ENCODE peak calls at places on chromosomes 16 and 17, in five cellular contexts. O, X, D, U and M are unnamed samples.

GRCh38 chr17:33023790-33024189 is 32.1 kb downstream of the SPACA3 start:
- DNase-seq in D (no peak), O (no peak), X (no peak), U (no peak), M (no peak)

GRCh38 chr17:32783602-32784001 is 93.3 kb downstream of the MYO1D start:
- DNase-seq in O (peak), X (peak), U (no peak), D (peak), M (peak)

GRCh38 chr16:85688586-85689284 is at the start of gene GINS2:
- DNase-seq in X (peak), O (peak), U (peak), D (peak), M (peak)

GRCh38 chr17:48432820-48433775 is 3.1 kb upstream of the SKAP1 start:
- DNase-seq in O (no peak), U (no peak), X (no peak), D (no peak), M (no peak)

GRCh38 chr17:60628252-60628889 is 28.4 kb downstream of the PPM1D start:
- DNase-seq in O (no peak), D (no peak), U (no peak), X (no peak), M (no peak)

GRCh38 chr16:86609115-86609514 is 30.8 kb downstream of the FOXL1 start:
- DNase-seq in X (peak), U (no peak), O (no peak), D (peak), M (no peak)

GRCh38 chr17:64202683-64203430 is 60.2 kb downstream of the TEX2 start:
- DNase-seq in X (peak), D (no peak), O (peak), U (no peak), M (no peak)

GRCh38 chr17:21124096-21124495 is 2.7 kb upstream of the DHRS7B start:
- DNase-seq in O (no peak), D (no peak), X (no peak), U (no peak), M (no peak)

GRCh38 chr16:88848557-88848956 is 8.2 kb downstream of the GALNS start:
- DNase-seq in X (no peak), O (no peak), D (no peak), U (no peak), M (no peak)

GRCh38 chr17:38395090-38395489 is 33.2 kb upstream of the ARHGAP23 start:
- DNase-seq in D (no peak), X (no peak), U (no peak), O (no peak), M (no peak)

GRCh38 chr17:57406131-57406980 is 150.0 kb downstream of the MSI2 start:
- DNase-seq in O (no peak), U (no peak), X (no peak), D (no peak), M (no peak)

GRCh38 chr17:77392376-77393273 is 251.9 kb downstream of the SEC14L1 start:
- DNase-seq in O (no peak), X (no peak), U (no peak), D (no peak), M (no peak)

GRCh38 chr17:38322156-38322779 is 21.5 kb downstream of the GPR179 start:
- DNase-seq in D (no peak), X (peak), U (peak), O (peak), M (peak)

GRCh38 chr17:29980261-29980660 is 38.8 kb downstream of the EFCAB5 start:
- DNase-seq in X (no peak), U (no peak), D (no peak), O (no peak), M (no peak)

GRCh38 chr16:87043273-87044030 is 273.7 kb downstream of the C16orf95 start:
- DNase-seq in U (no peak), D (no peak), O (no peak), X (no peak), M (no peak)

GRCh38 chr16:84156342-84156784 is 11.3 kb downstream of the DNAAF1 start:
- DNase-seq in D (no peak), U (no peak), X (peak), O (no peak), M (no peak)

GRCh38 chr17:50865060-50865867 is 890 bp downstream of the TOB1 start:
- DNase-seq in U (no peak), O (peak), X (peak), D (no peak), M (no peak)

GRCh38 chr17:10271004-10271620 is 72.7 kb upstream of the GAS7 start:
- DNase-seq in O (no peak), U (no peak), D (no peak), X (no peak), M (no peak)

GRCh38 chr17:9023389-9024210 is 2.3 kb downstream of the NTN1 start:
- DNase-seq in X (no peak), D (no peak), U (no peak), O (no peak), M (no peak)

GRCh38 chr17:17824780-17825614 is 11.8 kb downstream of the SREBF1 start:
- DNase-seq in X (no peak), D (no peak), U (no peak), O (no peak), M (no peak)

GRCh38 chr16:26348095-26348494 is 656.3 kb downstream of the HS3ST4 start:
- DNase-seq in U (no peak), X (no peak), D (no peak), O (no peak), M (no peak)

GRCh38 chr17:72063756-72064461 is 56.9 kb upstream of the SOX9 start:
- DNase-seq in U (no peak), O (no peak), X (no peak), D (no peak), M (no peak)

GRCh38 chr17:74356640-74357465 is 4.8 kb downstream of the BTBD17 start:
- DNase-seq in O (no peak), U (no peak), X (no peak), D (no peak), M (no peak)

GRCh38 chr17:82023447-82024241 is 539 bp downstream of the LRRC45 start:
- DNase-seq in U (no peak), D (no peak), O (no peak), X (peak), M (no peak)

GRCh38 chr16:31710880-31711279 is 162.7 kb upstream of the ZNF267 start:
- DNase-seq in O (no peak), U (no peak), X (no peak), D (no peak), M (no peak)

GRCh38 chr17:81710514-81711308 is 1.4 kb upstream of the SLC25A10 start:
- DNase-seq in U (no peak), O (no peak), X (peak), D (no peak), M (no peak)

GRCh38 chr17:69763503-69763902 is 311.5 kb upstream of the KCNJ16 start:
- DNase-seq in U (no peak), X (peak), D (no peak), O (peak), M (no peak)

GRCh38 chr17:49972486-49973270 is 3.7 kb downstream of the DLX4 start:
- DNase-seq in O (no peak), D (no peak), U (no peak), X (no peak), M (no peak)

GRCh38 chr17:79778504-79779087 is 648 bp downstream of the CBX2 start:
- DNase-seq in D (no peak), O (no peak), X (no peak), U (no peak), M (no peak)

GRCh38 chr17:8914554-8914953 is 47.1 kb upstream of the PIK3R6 start:
- DNase-seq in U (no peak), X (no peak), O (no peak), D (no peak), M (no peak)

GRCh38 chr17:12667299-12667958 is 1.7 kb downstream of the MYOCD start:
- DNase-seq in U (no peak), X (peak), D (peak), O (peak), M (peak)

GRCh38 chr16:88317619-88317977 is 65.2 kb upstream of the ZNF469 start:
- DNase-seq in O (no peak), D (peak), U (no peak), X (peak), M (no peak)